ENCODE peak calls at places on chromosomes 16 and 17, in four cellular contexts. K, P, L and X are unnamed samples.

GRCh38 chr16:17316005-17316404 is 154.8 kb downstream of the XYLT1 start:
- DNase-seq in K (no peak), P (no peak), L (no peak), X (no peak)

GRCh38 chr16:1678500-1679098 is 520 bp downstream of the JPT2 start:
- DNase-seq in K (peak; percentile 63), P (peak; percentile 50), L (peak; percentile 33), X (no peak)

GRCh38 chr17:42436401-42436800 is 13.3 kb upstream of the CAVIN1 start:
- DNase-seq in K (peak; percentile 44), P (peak; percentile 82), L (peak; percentile 43), X (no peak)

GRCh38 chr16:26765087-26765486 is 301.6 kb upstream of the C16orf82 start:
- DNase-seq in K (peak; percentile 7), P (no peak), L (no peak), X (no peak)

GRCh38 chr17:70920416-70920815 is 751.1 kb downstream of the KCNJ2 start:
- DNase-seq in K (no peak), P (no peak), L (no peak), X (no peak)

GRCh38 chr17:4554441-4554996 is 665 bp downstream of the MYBBP1A start:
- DNase-seq in K (no peak), P (no peak), L (no peak), X (no peak)

GRCh38 chr16:72927199-72928088 is 120.5 kb downstream of the ZFHX3 start:
- DNase-seq in K (peak; percentile 97), P (peak; percentile 90), L (no peak), X (no peak)

GRCh38 chr16:48608871-48609452 is 1.0 kb downstream of the N4BP1 start:
- DNase-seq in K (no peak), P (no peak), L (no peak), X (no peak)

GRCh38 chr16:87524407-87524806 is 31.6 kb upstream of the ZCCHC14 start:
- DNase-seq in K (no peak), P (no peak), L (no peak), X (no peak)

GRCh38 chr17:80442764-80443163 is 27.8 kb downstream of the ENDOV start:
- DNase-seq in K (no peak), P (no peak), L (no peak), X (no peak)

GRCh38 chr17:80064696-80065095 is 28.3 kb downstream of the CCDC40 start:
- DNase-seq in K (no peak), P (no peak), L (no peak), X (no peak)

GRCh38 chr17:68178831-68179230 is 69.0 kb upstream of the AMZ2 start:
- DNase-seq in K (no peak), P (no peak), L (no peak), X (no peak)

GRCh38 chr16:17358846-17359245 is 111.9 kb downstream of the XYLT1 start:
- DNase-seq in K (peak; percentile 75), P (no peak), L (no peak), X (no peak)

GRCh38 chr17:4161560-4162221 is 18.7 kb downstream of the CYB5D2 start:
- DNase-seq in K (peak; percentile 84), P (no peak), L (no peak), X (no peak)